ENCODE peak calls at places on chromosomes 7 and 10, in ten cellular contexts. One of them, this sample, is unnamed.

GRCh38 chr10:62934258-62934657 is 118.1 kb upstream of the EGR2 start:
- DNase-seq in lower lobe of right lung: no peak
- DNase-seq in progenitor cell of endocrine pancreas: no peak
- DNase-seq in Panc1: no peak
- DNase-seq in HL-60: no peak
- DNase-seq in MCF 10A: no peak
- DNase-seq in foreskin keratinocyte: no peak
- DNase-seq in fibroblast of mammary gland: no peak
- DNase-seq in SK-N-SH: no peak
- DNase-seq in AG09309: no peak
- DNase-seq in this sample: no peak

GRCh38 chr7:11182736-11183135 is 209.1 kb downstream of the PHF14 start:
- DNase-seq in Panc1: no peak
- DNase-seq in HL-60: no peak
- DNase-seq in foreskin keratinocyte: no peak
- DNase-seq in AG09309: peak; percentile 13
- DNase-seq in MCF 10A: no peak
- DNase-seq in lower lobe of right lung: no peak
- DNase-seq in fibroblast of mammary gland: no peak
- DNase-seq in progenitor cell of endocrine pancreas: no peak
- DNase-seq in SK-N-SH: no peak
- DNase-seq in this sample: peak; percentile 63

GRCh38 chr10:54800677-54801480 is at the start of gene PCDH15:
- DNase-seq in SK-N-SH: peak; percentile 37
- DNase-seq in Panc1: peak; percentile 22
- DNase-seq in HL-60: no peak
- DNase-seq in fibroblast of mammary gland: peak; percentile 31
- DNase-seq in lower lobe of right lung: no peak
- DNase-seq in MCF 10A: peak; percentile 46
- DNase-seq in AG09309: no peak
- DNase-seq in foreskin keratinocyte: peak; percentile 32
- DNase-seq in progenitor cell of endocrine pancreas: no peak
- DNase-seq in this sample: no peak

GRCh38 chr10:103082683-103083082 is 110.4 kb downstream of the NT5C2 start:
- DNase-seq in foreskin keratinocyte: no peak
- DNase-seq in progenitor cell of endocrine pancreas: no peak
- DNase-seq in HL-60: no peak
- DNase-seq in AG09309: no peak
- DNase-seq in SK-N-SH: no peak
- DNase-seq in lower lobe of right lung: no peak
- DNase-seq in Panc1: no peak
- DNase-seq in fibroblast of mammary gland: no peak
- DNase-seq in MCF 10A: no peak
- DNase-seq in this sample: no peak

GRCh38 chr10:113297226-113297625 is 255.6 kb upstream of the HABP2 start:
- DNase-seq in fibroblast of mammary gland: no peak
- DNase-seq in Panc1: no peak
- DNase-seq in SK-N-SH: no peak
- DNase-seq in progenitor cell of endocrine pancreas: no peak
- DNase-seq in foreskin keratinocyte: no peak
- DNase-seq in HL-60: no peak
- DNase-seq in MCF 10A: peak; percentile 10
- DNase-seq in lower lobe of right lung: no peak
- DNase-seq in AG09309: peak; percentile 3
- DNase-seq in this sample: peak; percentile 64

GRCh38 chr10:131555406-131555805 is 243.9 kb upstream of the TCERG1L start:
- DNase-seq in fibroblast of mammary gland: no peak
- DNase-seq in Panc1: no peak
- DNase-seq in HL-60: no peak
- DNase-seq in AG09309: no peak
- DNase-seq in MCF 10A: no peak
- DNase-seq in lower lobe of right lung: no peak
- DNase-seq in progenitor cell of endocrine pancreas: no peak
- DNase-seq in foreskin keratinocyte: no peak
- DNase-seq in SK-N-SH: no peak
- DNase-seq in this sample: no peak

GRCh38 chr7:43869898-43870240 is 552 bp upstream of the MRPS24 start:
- DNase-seq in progenitor cell of endocrine pancreas: no peak
- DNase-seq in MCF 10A: peak; percentile 87
- DNase-seq in lower lobe of right lung: no peak
- DNase-seq in foreskin keratinocyte: peak; percentile 77
- DNase-seq in fibroblast of mammary gland: peak; percentile 92
- DNase-seq in Panc1: no peak
- DNase-seq in AG09309: peak; percentile 89
- DNase-seq in SK-N-SH: no peak
- DNase-seq in HL-60: peak; percentile 78
- DNase-seq in this sample: peak; percentile 93

GRCh38 chr10:124378271-124378670 is 40.5 kb downstream of the OAT start:
- DNase-seq in lower lobe of right lung: no peak
- DNase-seq in MCF 10A: no peak
- DNase-seq in fibroblast of mammary gland: no peak
- DNase-seq in Panc1: no peak
- DNase-seq in AG09309: no peak
- DNase-seq in foreskin keratinocyte: no peak
- DNase-seq in SK-N-SH: no peak
- DNase-seq in HL-60: no peak
- DNase-seq in progenitor cell of endocrine pancreas: no peak
- DNase-seq in this sample: no peak

GRCh38 chr10:97069576-97070362 is 116.0 kb downstream of the SLIT1 start:
- DNase-seq in AG09309: no peak
- DNase-seq in MCF 10A: peak; percentile 88
- DNase-seq in HL-60: peak; percentile 24
- DNase-seq in fibroblast of mammary gland: peak; percentile 49
- DNase-seq in foreskin keratinocyte: peak; percentile 46
- DNase-seq in lower lobe of right lung: no peak
- DNase-seq in SK-N-SH: no peak
- DNase-seq in progenitor cell of endocrine pancreas: no peak
- DNase-seq in Panc1: peak; percentile 22
- DNase-seq in this sample: peak; percentile 8

GRCh38 chr10:97066877-97067555 is 118.7 kb downstream of the SLIT1 start:
- DNase-seq in SK-N-SH: no peak
- DNase-seq in AG09309: no peak
- DNase-seq in lower lobe of right lung: no peak
- DNase-seq in fibroblast of mammary gland: no peak
- DNase-seq in foreskin keratinocyte: no peak
- DNase-seq in progenitor cell of endocrine pancreas: no peak
- DNase-seq in MCF 10A: no peak
- DNase-seq in HL-60: no peak
- DNase-seq in Panc1: no peak
- DNase-seq in this sample: no peak

GRCh38 chr10:97069026-97069425 is 116.7 kb downstream of the SLIT1 start:
- DNase-seq in progenitor cell of endocrine pancreas: no peak
- DNase-seq in foreskin keratinocyte: no peak
- DNase-seq in fibroblast of mammary gland: no peak
- DNase-seq in SK-N-SH: no peak
- DNase-seq in HL-60: no peak
- DNase-seq in lower lobe of right lung: no peak
- DNase-seq in AG09309: no peak
- DNase-seq in MCF 10A: no peak
- DNase-seq in Panc1: no peak
- DNase-seq in this sample: no peak

GRCh38 chr10:97065686-97066679 is 119.8 kb downstream of the SLIT1 start:
- DNase-seq in HL-60: no peak
- DNase-seq in MCF 10A: no peak
- DNase-seq in fibroblast of mammary gland: no peak
- DNase-seq in SK-N-SH: no peak
- DNase-seq in Panc1: no peak
- DNase-seq in lower lobe of right lung: no peak
- DNase-seq in AG09309: no peak
- DNase-seq in foreskin keratinocyte: no peak
- DNase-seq in progenitor cell of endocrine pancreas: no peak
- DNase-seq in this sample: no peak

DNA sequence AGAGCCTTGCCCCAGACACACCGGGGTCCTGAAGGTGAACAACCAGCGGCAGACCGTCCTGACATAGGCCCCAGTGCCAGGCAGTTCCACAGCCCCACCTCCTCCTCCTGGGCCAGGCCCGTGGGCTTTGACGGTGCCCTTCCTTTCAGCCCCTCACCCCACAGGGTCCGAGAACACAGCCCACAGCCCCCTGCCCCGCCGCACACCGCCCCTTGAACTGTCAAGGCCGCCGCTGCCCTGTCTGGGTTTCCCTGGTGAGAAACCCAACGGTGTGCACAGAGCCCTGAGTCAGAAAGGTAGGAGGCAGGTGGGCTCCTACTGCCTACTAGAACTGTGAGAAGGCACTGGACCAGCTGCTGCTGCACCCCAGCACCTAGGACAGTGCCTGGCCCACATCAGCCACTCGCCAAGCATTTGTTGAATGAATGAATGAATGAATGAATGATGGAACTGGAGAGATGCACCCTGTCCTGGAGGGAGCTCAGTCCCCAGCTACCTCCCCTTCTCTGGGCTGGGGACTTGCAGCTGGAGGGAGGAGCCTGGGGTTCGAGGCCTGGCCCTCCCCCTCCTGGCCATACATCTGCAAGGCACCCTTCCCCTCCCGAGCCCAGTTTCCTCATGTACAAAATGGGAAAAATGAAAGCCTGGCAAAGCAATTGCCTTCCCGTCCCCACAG is 117.9 kb downstream of the SLIT1 start:
- DNase-seq in HL-60: no peak
- DNase-seq in lower lobe of right lung: no peak
- DNase-seq in AG09309: no peak
- DNase-seq in Panc1: no peak
- DNase-seq in SK-N-SH: peak; percentile 76
- DNase-seq in MCF 10A: no peak
- DNase-seq in progenitor cell of endocrine pancreas: no peak
- DNase-seq in foreskin keratinocyte: no peak
- DNase-seq in fibroblast of mammary gland: no peak
- DNase-seq in this sample: no peak
- TF ChIP-seq CTCF in HL-60: no peak
- TF ChIP-seq CTCF in lower lobe of right lung: no peak
- TF ChIP-seq CTCF in AG09309: no peak
- TF ChIP-seq CTCF in Panc1: no peak
- TF ChIP-seq CTCF in SK-N-SH: peak; percentile 14
- TF ChIP-seq CTCF in MCF 10A: no peak
- TF ChIP-seq CTCF in progenitor cell of endocrine pancreas: peak; percentile 16
- TF ChIP-seq CTCF in foreskin keratinocyte: peak; percentile 17
- TF ChIP-seq CTCF in fibroblast of mammary gland: no peak
- TF ChIP-seq CTCF in this sample: peak; percentile 34

GRCh38 chr7:149495785-149496641 is 1.6 kb downstream of the ZNF746 start:
- DNase-seq in MCF 10A: peak; percentile 66
- DNase-seq in Panc1: no peak
- DNase-seq in HL-60: no peak
- DNase-seq in progenitor cell of endocrine pancreas: no peak
- DNase-seq in lower lobe of right lung: peak; percentile 71
- DNase-seq in SK-N-SH: peak; percentile 61
- DNase-seq in AG09309: peak; percentile 35
- DNase-seq in fibroblast of mammary gland: peak; percentile 81
- DNase-seq in foreskin keratinocyte: peak; percentile 16
- DNase-seq in this sample: peak; percentile 75

GRCh38 chr7:149496642-149497391 is 792 bp downstream of the ZNF746 start:
- DNase-seq in lower lobe of right lung: peak; percentile 76
- DNase-seq in SK-N-SH: peak; percentile 79
- DNase-seq in MCF 10A: peak; percentile 33
- DNase-seq in progenitor cell of endocrine pancreas: peak; percentile 32
- DNase-seq in foreskin keratinocyte: peak; percentile 15
- DNase-seq in AG09309: no peak
- DNase-seq in fibroblast of mammary gland: peak; percentile 12
- DNase-seq in Panc1: no peak
- DNase-seq in HL-60: peak; percentile 28
- DNase-seq in this sample: peak; percentile 11

GRCh38 chr7:149494738-149495368 is 2.8 kb downstream of the ZNF746 start:
- DNase-seq in HL-60: peak; percentile 91
- DNase-seq in progenitor cell of endocrine pancreas: no peak
- DNase-seq in foreskin keratinocyte: no peak
- DNase-seq in fibroblast of mammary gland: peak; percentile 70
- DNase-seq in Panc1: no peak
- DNase-seq in SK-N-SH: no peak
- DNase-seq in lower lobe of right lung: no peak
- DNase-seq in MCF 10A: peak; percentile 29
- DNase-seq in AG09309: peak; percentile 33
- DNase-seq in this sample: no peak

GRCh38 chr7:149500201-149500600 is 2.6 kb upstream of the ZNF746 start:
- DNase-seq in fibroblast of mammary gland: no peak
- DNase-seq in SK-N-SH: no peak
- DNase-seq in lower lobe of right lung: no peak
- DNase-seq in progenitor cell of endocrine pancreas: no peak
- DNase-seq in AG09309: no peak
- DNase-seq in HL-60: no peak
- DNase-seq in foreskin keratinocyte: no peak
- DNase-seq in MCF 10A: no peak
- DNase-seq in Panc1: no peak
- DNase-seq in this sample: no peak

GRCh38 chr7:149497467-149498261 is at the start of gene ZNF746:
- DNase-seq in fibroblast of mammary gland: peak; percentile 75
- DNase-seq in SK-N-SH: peak; percentile 99
- DNase-seq in foreskin keratinocyte: peak; percentile 33
- DNase-seq in MCF 10A: peak; percentile 82
- DNase-seq in progenitor cell of endocrine pancreas: peak; percentile 75
- DNase-seq in lower lobe of right lung: peak; percentile 92
- DNase-seq in Panc1: no peak
- DNase-seq in HL-60: peak; percentile 54
- DNase-seq in AG09309: peak; percentile 24
- DNase-seq in this sample: peak; percentile 78
- TF ChIP-seq CTCF in fibroblast of mammary gland: peak; percentile 36
- TF ChIP-seq CTCF in SK-N-SH: peak; percentile 39
- TF ChIP-seq CTCF in foreskin keratinocyte: peak; percentile 88
- TF ChIP-seq CTCF in MCF 10A: peak; percentile 67
- TF ChIP-seq CTCF in progenitor cell of endocrine pancreas: peak; percentile 65
- TF ChIP-seq CTCF in lower lobe of right lung: peak; percentile 37
- TF ChIP-seq CTCF in Panc1: peak; percentile 91
- TF ChIP-seq CTCF in HL-60: peak; percentile 39
- TF ChIP-seq CTCF in AG09309: peak; percentile 56
- TF ChIP-seq CTCF in this sample: peak; percentile 62

GRCh38 chr7:138712652-138713051 is 11.5 kb upstream of the SVOPL start:
- DNase-seq in progenitor cell of endocrine pancreas: no peak
- DNase-seq in HL-60: no peak
- DNase-seq in fibroblast of mammary gland: no peak
- DNase-seq in AG09309: no peak
- DNase-seq in lower lobe of right lung: no peak
- DNase-seq in Panc1: no peak
- DNase-seq in SK-N-SH: no peak
- DNase-seq in MCF 10A: no peak
- DNase-seq in foreskin keratinocyte: no peak
- DNase-seq in this sample: no peak

GRCh38 chr7:138716889-138717288 is 15.7 kb upstream of the SVOPL start:
- DNase-seq in progenitor cell of endocrine pancreas: no peak
- DNase-seq in Panc1: no peak
- DNase-seq in fibroblast of mammary gland: no peak
- DNase-seq in SK-N-SH: no peak
- DNase-seq in lower lobe of right lung: no peak
- DNase-seq in HL-60: no peak
- DNase-seq in AG09309: no peak
- DNase-seq in foreskin keratinocyte: no peak
- DNase-seq in MCF 10A: no peak
- DNase-seq in this sample: no peak

GRCh38 chr7:138713191-138713590 is 12.0 kb upstream of the SVOPL start:
- DNase-seq in AG09309: no peak
- DNase-seq in progenitor cell of endocrine pancreas: no peak
- DNase-seq in SK-N-SH: no peak
- DNase-seq in HL-60: no peak
- DNase-seq in MCF 10A: no peak
- DNase-seq in foreskin keratinocyte: no peak
- DNase-seq in fibroblast of mammary gland: no peak
- DNase-seq in lower lobe of right lung: no peak
- DNase-seq in Panc1: no peak
- DNase-seq in this sample: no peak

GRCh38 chr7:138705122-138705521 is 4.0 kb upstream of the SVOPL start:
- DNase-seq in Panc1: no peak
- DNase-seq in progenitor cell of endocrine pancreas: no peak
- DNase-seq in foreskin keratinocyte: no peak
- DNase-seq in fibroblast of mammary gland: no peak
- DNase-seq in SK-N-SH: no peak
- DNase-seq in lower lobe of right lung: no peak
- DNase-seq in AG09309: no peak
- DNase-seq in MCF 10A: no peak
- DNase-seq in HL-60: no peak
- DNase-seq in this sample: no peak

GRCh38 chr7:138711007-138711406 is 9.8 kb upstream of the SVOPL start:
- DNase-seq in fibroblast of mammary gland: no peak
- DNase-seq in foreskin keratinocyte: no peak
- DNase-seq in HL-60: no peak
- DNase-seq in MCF 10A: no peak
- DNase-seq in SK-N-SH: no peak
- DNase-seq in Panc1: no peak
- DNase-seq in AG09309: no peak
- DNase-seq in lower lobe of right lung: no peak
- DNase-seq in progenitor cell of endocrine pancreas: no peak
- DNase-seq in this sample: no peak
- TF ChIP-seq CTCF in fibroblast of mammary gland: no peak
- TF ChIP-seq CTCF in foreskin keratinocyte: no peak
- TF ChIP-seq CTCF in HL-60: no peak
- TF ChIP-seq CTCF in MCF 10A: no peak
- TF ChIP-seq CTCF in SK-N-SH: no peak
- TF ChIP-seq CTCF in Panc1: no peak
- TF ChIP-seq CTCF in AG09309: no peak
- TF ChIP-seq CTCF in lower lobe of right lung: no peak
- TF ChIP-seq CTCF in progenitor cell of endocrine pancreas: no peak
- TF ChIP-seq CTCF in this sample: no peak

GRCh38 chr7:129825005-129825553 is 127.7 kb downstream of the UBE2H start:
- DNase-seq in SK-N-SH: peak; percentile 95
- DNase-seq in lower lobe of right lung: peak; percentile 77
- DNase-seq in fibroblast of mammary gland: no peak
- DNase-seq in MCF 10A: peak; percentile 67
- DNase-seq in foreskin keratinocyte: peak; percentile 57
- DNase-seq in HL-60: no peak
- DNase-seq in AG09309: no peak
- DNase-seq in progenitor cell of endocrine pancreas: peak; percentile 48
- DNase-seq in Panc1: peak; percentile 62
- DNase-seq in this sample: peak; percentile 35
- TF ChIP-seq CTCF in SK-N-SH: peak; percentile 44
- TF ChIP-seq CTCF in lower lobe of right lung: no peak
- TF ChIP-seq CTCF in fibroblast of mammary gland: peak; percentile 38
- TF ChIP-seq CTCF in MCF 10A: peak; percentile 21
- TF ChIP-seq CTCF in foreskin keratinocyte: peak; percentile 62
- TF ChIP-seq CTCF in HL-60: no peak
- TF ChIP-seq CTCF in AG09309: peak; percentile 32
- TF ChIP-seq CTCF in progenitor cell of endocrine pancreas: peak; percentile 29
- TF ChIP-seq CTCF in Panc1: no peak
- TF ChIP-seq CTCF in this sample: no peak

This sample was measured in HFFc6.